ENCODE peak calls at places on chromosome 1, in eight cellular contexts. One of them, this sample, is unnamed.

GRCh38 chr1:112527266-112528010 is 18.7 kb downstream of the WNT2B start:
- DNase-seq in hypothalamus: no peak
- DNase-seq in NCI-H1694 treated with DMSO at 0.1 percent for 48 hours: no peak
- DNase-seq in dermis microvascular lymphatic vessel endothelial cell: no peak
- DNase-seq in stimulated activated CD8-positive, alpha-beta memory T cell treated with anti-CD3 and anti-CD28 coated beads, Interleukin-4, amount 100 ng/mL, for 4 hours: no peak
- DNase-seq in DMS153: no peak
- DNase-seq in NCI-H2029 treated with DMSO at 0.1 percent for 48 hours: no peak
- DNase-seq in right lobe of liver: no peak
- DNase-seq in this sample: no peak

GRCh38 chr1:184755226-184756065 is 788 bp upstream of the EDEM3 start:
- DNase-seq in hypothalamus: no peak
- DNase-seq in NCI-H1694 treated with DMSO at 0.1 percent for 48 hours: no peak
- DNase-seq in dermis microvascular lymphatic vessel endothelial cell: no peak
- DNase-seq in stimulated activated CD8-positive, alpha-beta memory T cell treated with anti-CD3 and anti-CD28 coated beads, Interleukin-4, amount 100 ng/mL, for 4 hours: no peak
- DNase-seq in DMS153: no peak
- DNase-seq in NCI-H2029 treated with DMSO at 0.1 percent for 48 hours: no peak
- DNase-seq in right lobe of liver: no peak
- DNase-seq in this sample: no peak

GRCh38 chr1:6521502-6521901 is 30.0 kb upstream of the PLEKHG5 start:
- DNase-seq in hypothalamus: no peak
- DNase-seq in NCI-H1694 treated with DMSO at 0.1 percent for 48 hours: no peak
- DNase-seq in dermis microvascular lymphatic vessel endothelial cell: no peak
- DNase-seq in stimulated activated CD8-positive, alpha-beta memory T cell treated with anti-CD3 and anti-CD28 coated beads, Interleukin-4, amount 100 ng/mL, for 4 hours: no peak
- DNase-seq in DMS153: no peak
- DNase-seq in NCI-H2029 treated with DMSO at 0.1 percent for 48 hours: no peak
- DNase-seq in right lobe of liver: peak
- DNase-seq in this sample: no peak

GRCh38 chr1:230048322-230048721 is 18.7 kb upstream of the GALNT2 start:
- DNase-seq in hypothalamus: no peak
- DNase-seq in NCI-H1694 treated with DMSO at 0.1 percent for 48 hours: no peak
- DNase-seq in dermis microvascular lymphatic vessel endothelial cell: no peak
- DNase-seq in stimulated activated CD8-positive, alpha-beta memory T cell treated with anti-CD3 and anti-CD28 coated beads, Interleukin-4, amount 100 ng/mL, for 4 hours: no peak
- DNase-seq in DMS153: no peak
- DNase-seq in NCI-H2029 treated with DMSO at 0.1 percent for 48 hours: no peak
- DNase-seq in right lobe of liver: no peak
- DNase-seq in this sample: no peak

GRCh38 chr1:174258148-174258550 is 98.8 kb downstream of the RABGAP1L start:
- DNase-seq in hypothalamus: no peak
- DNase-seq in NCI-H1694 treated with DMSO at 0.1 percent for 48 hours: peak
- DNase-seq in dermis microvascular lymphatic vessel endothelial cell: peak
- DNase-seq in stimulated activated CD8-positive, alpha-beta memory T cell treated with anti-CD3 and anti-CD28 coated beads, Interleukin-4, amount 100 ng/mL, for 4 hours: no peak
- DNase-seq in DMS153: peak
- DNase-seq in NCI-H2029 treated with DMSO at 0.1 percent for 48 hours: peak
- DNase-seq in right lobe of liver: no peak
- DNase-seq in this sample: no peak

GRCh38 chr1:220516722-220517042 is 11.3 kb upstream of the MARK1 start:
- DNase-seq in hypothalamus: no peak
- DNase-seq in NCI-H1694 treated with DMSO at 0.1 percent for 48 hours: no peak
- DNase-seq in dermis microvascular lymphatic vessel endothelial cell: no peak
- DNase-seq in stimulated activated CD8-positive, alpha-beta memory T cell treated with anti-CD3 and anti-CD28 coated beads, Interleukin-4, amount 100 ng/mL, for 4 hours: no peak
- DNase-seq in DMS153: no peak
- DNase-seq in NCI-H2029 treated with DMSO at 0.1 percent for 48 hours: no peak
- DNase-seq in right lobe of liver: no peak
- DNase-seq in this sample: no peak

GRCh38 chr1:222047370-222047769 is 305.5 kb upstream of the DUSP10 start:
- DNase-seq in hypothalamus: no peak
- DNase-seq in NCI-H1694 treated with DMSO at 0.1 percent for 48 hours: no peak
- DNase-seq in dermis microvascular lymphatic vessel endothelial cell: no peak
- DNase-seq in stimulated activated CD8-positive, alpha-beta memory T cell treated with anti-CD3 and anti-CD28 coated beads, Interleukin-4, amount 100 ng/mL, for 4 hours: no peak
- DNase-seq in DMS153: no peak
- DNase-seq in NCI-H2029 treated with DMSO at 0.1 percent for 48 hours: no peak
- DNase-seq in right lobe of liver: no peak
- DNase-seq in this sample: no peak

GRCh38 chr1:41322835-41323234 is 38.4 kb upstream of the FOXO6 start:
- DNase-seq in hypothalamus: peak
- DNase-seq in NCI-H1694 treated with DMSO at 0.1 percent for 48 hours: peak
- DNase-seq in dermis microvascular lymphatic vessel endothelial cell: peak
- DNase-seq in stimulated activated CD8-positive, alpha-beta memory T cell treated with anti-CD3 and anti-CD28 coated beads, Interleukin-4, amount 100 ng/mL, for 4 hours: no peak
- DNase-seq in DMS153: peak
- DNase-seq in NCI-H2029 treated with DMSO at 0.1 percent for 48 hours: peak
- DNase-seq in right lobe of liver: no peak
- DNase-seq in this sample: peak

GRCh38 chr1:205616563-205617293 is 15.1 kb downstream of the ELK4 start:
- DNase-seq in hypothalamus: no peak
- DNase-seq in NCI-H1694 treated with DMSO at 0.1 percent for 48 hours: no peak
- DNase-seq in dermis microvascular lymphatic vessel endothelial cell: no peak
- DNase-seq in stimulated activated CD8-positive, alpha-beta memory T cell treated with anti-CD3 and anti-CD28 coated beads, Interleukin-4, amount 100 ng/mL, for 4 hours: no peak
- DNase-seq in DMS153: no peak
- DNase-seq in NCI-H2029 treated with DMSO at 0.1 percent for 48 hours: no peak
- DNase-seq in right lobe of liver: no peak
- DNase-seq in this sample: no peak

GRCh38 chr1:93353286-93353685 is 7.6 kb downstream of the DR1 start:
- DNase-seq in hypothalamus: no peak
- DNase-seq in NCI-H1694 treated with DMSO at 0.1 percent for 48 hours: no peak
- DNase-seq in dermis microvascular lymphatic vessel endothelial cell: no peak
- DNase-seq in stimulated activated CD8-positive, alpha-beta memory T cell treated with anti-CD3 and anti-CD28 coated beads, Interleukin-4, amount 100 ng/mL, for 4 hours: no peak
- DNase-seq in DMS153: no peak
- DNase-seq in NCI-H2029 treated with DMSO at 0.1 percent for 48 hours: no peak
- DNase-seq in right lobe of liver: no peak
- DNase-seq in this sample: no peak

GRCh38 chr1:110524311-110525249 is 5.6 kb upstream of the KCNA10 start:
- DNase-seq in hypothalamus: peak
- DNase-seq in NCI-H1694 treated with DMSO at 0.1 percent for 48 hours: peak
- DNase-seq in dermis microvascular lymphatic vessel endothelial cell: peak
- DNase-seq in stimulated activated CD8-positive, alpha-beta memory T cell treated with anti-CD3 and anti-CD28 coated beads, Interleukin-4, amount 100 ng/mL, for 4 hours: no peak
- DNase-seq in DMS153: peak
- DNase-seq in NCI-H2029 treated with DMSO at 0.1 percent for 48 hours: peak
- DNase-seq in right lobe of liver: no peak
- DNase-seq in this sample: no peak

GRCh38 chr1:9721606-9722377 is 70.3 kb downstream of the PIK3CD start:
- DNase-seq in hypothalamus: peak
- DNase-seq in NCI-H1694 treated with DMSO at 0.1 percent for 48 hours: peak
- DNase-seq in dermis microvascular lymphatic vessel endothelial cell: peak
- DNase-seq in stimulated activated CD8-positive, alpha-beta memory T cell treated with anti-CD3 and anti-CD28 coated beads, Interleukin-4, amount 100 ng/mL, for 4 hours: peak
- DNase-seq in DMS153: no peak
- DNase-seq in NCI-H2029 treated with DMSO at 0.1 percent for 48 hours: no peak
- DNase-seq in right lobe of liver: no peak
- DNase-seq in this sample: no peak

GRCh38 chr1:172041689-172042088 is 200.4 kb downstream of the DNM3 start:
- DNase-seq in hypothalamus: no peak
- DNase-seq in NCI-H1694 treated with DMSO at 0.1 percent for 48 hours: peak
- DNase-seq in dermis microvascular lymphatic vessel endothelial cell: peak
- DNase-seq in stimulated activated CD8-positive, alpha-beta memory T cell treated with anti-CD3 and anti-CD28 coated beads, Interleukin-4, amount 100 ng/mL, for 4 hours: no peak
- DNase-seq in DMS153: no peak
- DNase-seq in NCI-H2029 treated with DMSO at 0.1 percent for 48 hours: no peak
- DNase-seq in right lobe of liver: no peak
- DNase-seq in this sample: no peak

GRCh38 chr1:210089848-210090247 is 142.7 kb upstream of the SERTAD4 start:
- DNase-seq in hypothalamus: no peak
- DNase-seq in NCI-H1694 treated with DMSO at 0.1 percent for 48 hours: no peak
- DNase-seq in dermis microvascular lymphatic vessel endothelial cell: no peak
- DNase-seq in stimulated activated CD8-positive, alpha-beta memory T cell treated with anti-CD3 and anti-CD28 coated beads, Interleukin-4, amount 100 ng/mL, for 4 hours: no peak
- DNase-seq in DMS153: no peak
- DNase-seq in NCI-H2029 treated with DMSO at 0.1 percent for 48 hours: no peak
- DNase-seq in right lobe of liver: no peak
- DNase-seq in this sample: no peak